ENCODE peak calls at places on chromosomes 2 and 18, in five cellular contexts. A, Y, Z, D and F are unnamed samples.

GRCh38 chr2:9753276-9753600 is 90.0 kb upstream of the TAF1B start:
- DNase-seq in Z (peak), Y (no peak), A (no peak), D (peak), F (no peak)

GRCh38 chr18:56124186-56124585 is 514.2 kb downstream of the TXNL1 start:
- DNase-seq in A (no peak), D (no peak), Z (no peak), Y (no peak), F (no peak)

GRCh38 chr2:156765043-156765442 is 328.9 kb downstream of the GPD2 start:
- DNase-seq in D (no peak), Y (no peak), A (no peak), Z (no peak), F (no peak)

GRCh38 chr2:68436270-68436669 is 30.8 kb downstream of the FBXO48 start:
- DNase-seq in Y (no peak), Z (no peak), A (no peak), D (no peak), F (no peak)

GRCh38 chr2:239313251-239313650 is 87.6 kb downstream of the HDAC4 start:
- DNase-seq in Y (no peak), D (no peak), A (no peak), Z (no peak), F (no peak)

GRCh38 chr2:227748079-227748478 is 2.4 kb downstream of the SCYGR8 start:
- DNase-seq in A (no peak), Z (peak), D (no peak), Y (peak), F (no peak)

GRCh38 chr18:57998461-57998860 is 45.6 kb upstream of the NEDD4L start:
- DNase-seq in Y (no peak), D (no peak), A (no peak), Z (no peak), F (no peak)

GRCh38 chr18:662197-662596 is 4.7 kb downstream of the TYMS start:
- DNase-seq in Z (no peak), A (no peak), D (no peak), Y (no peak), F (no peak)

GRCh38 chr2:9229470-9229820 is 22.8 kb downstream of the ASAP2 start:
- DNase-seq in D (no peak), A (no peak), Z (no peak), Y (no peak), F (no peak)

GRCh38 chr18:6650756-6651155 is 78.8 kb upstream of the ARHGAP28 start:
- DNase-seq in D (no peak), A (no peak), Y (no peak), Z (no peak), F (no peak)

GRCh38 chr18:25043104-25043503 is 308.9 kb downstream of the ZNF521 start:
- DNase-seq in D (no peak), Y (no peak), Z (no peak), A (no peak), F (no peak)

GRCh38 chr2:64748147-64748546 is 94.4 kb upstream of the SERTAD2 start:
- DNase-seq in Y (no peak), D (no peak), Z (no peak), A (no peak), F (no peak)

GRCh38 chr2:28108143-28108542 is 217.6 kb downstream of the BABAM2 start:
- DNase-seq in A (no peak), D (no peak), Z (no peak), Y (no peak), F (no peak)

GRCh38 chr2:64586883-64587481 is 62.9 kb downstream of the AFTPH start:
- DNase-seq in D (no peak), A (no peak), Z (peak), Y (no peak), F (no peak)

GRCh38 chr2:90077948-90078347 is 1386.5 kb downstream of the RPIA start:
- DNase-seq in A (no peak), D (no peak), Y (no peak), Z (no peak), F (no peak)

GRCh38 chr2:35503311-35503710 is 852.3 kb upstream of the CRIM1 start:
- DNase-seq in A (no peak), D (no peak), Y (no peak), Z (no peak), F (no peak)

GRCh38 chr2:73594241-73594640 is 48.0 kb downstream of the NAT8 start:
- DNase-seq in Z (no peak), A (no peak), Y (no peak), D (no peak), F (no peak)

GRCh38 chr2:1742680-1743395 is 1.5 kb downstream of the PXDN start:
- DNase-seq in A (peak), Z (no peak), D (no peak), Y (peak), F (no peak)

GRCh38 chr2:47034973-47035609 is 119.5 kb upstream of the MCFD2 start:
- DNase-seq in D (no peak), Z (peak), A (peak), Y (no peak), F (peak)

GRCh38 chr18:24214144-24214543 is 75.3 kb downstream of the CABYR start:
- DNase-seq in D (no peak), Z (no peak), A (no peak), Y (no peak), F (no peak)

GRCh38 chr2:48529189-48529588 is 765 bp upstream of the STON1 start:
- DNase-seq in Z (peak), Y (peak), D (no peak), A (no peak), F (no peak)

GRCh38 chr2:33412920-33413319 is 63.5 kb upstream of the RASGRP3 start:
- DNase-seq in D (no peak), A (no peak), Z (peak), Y (no peak), F (no peak)

GRCh38 chr2:240999001-240999791 is 778 bp downstream of the SNED1 start:
- DNase-seq in Z (no peak), Y (no peak), D (no peak), A (peak), F (peak)

GRCh38 chr2:35374845-35375244 is 980.7 kb upstream of the CRIM1 start:
- DNase-seq in Z (no peak), D (no peak), Y (no peak), A (no peak), F (no peak)

GRCh38 chr18:22711381-22711717 is 221.8 kb upstream of the RBBP8 start:
- DNase-seq in Z (no peak), A (no peak), Y (no peak), D (no peak), F (no peak)

GRCh38 chr2:151851761-151852160 is 23.5 kb upstream of the ARL5A start:
- DNase-seq in D (no peak), Y (no peak), Z (no peak), A (no peak), F (no peak)

GRCh38 chr2:166406374-166406773 is 30.6 kb upstream of the SCN9A start:
- DNase-seq in Y (no peak), D (no peak), Z (no peak), A (no peak), F (no peak)

GRCh38 chr2:111121028-111121872 is 536 bp downstream of the BCL2L11 start:
- DNase-seq in A (peak), D (peak), Z (peak), Y (peak), F (peak)

GRCh38 chr18:76710646-76711520 is 111.5 kb upstream of the ZNF236 start:
- DNase-seq in D (no peak), A (no peak), Z (no peak), Y (no peak), F (no peak)

GRCh38 chr2:134685967-134686366 is 32.8 kb downstream of the TMEM163 start:
- DNase-seq in D (no peak), Y (no peak), Z (no peak), A (no peak), F (no peak)

GRCh38 chr2:26671691-26672090 is 20.8 kb upstream of the KCNK3 start:
- DNase-seq in D (no peak), Y (no peak), A (peak), Z (no peak), F (no peak)

DNA sequence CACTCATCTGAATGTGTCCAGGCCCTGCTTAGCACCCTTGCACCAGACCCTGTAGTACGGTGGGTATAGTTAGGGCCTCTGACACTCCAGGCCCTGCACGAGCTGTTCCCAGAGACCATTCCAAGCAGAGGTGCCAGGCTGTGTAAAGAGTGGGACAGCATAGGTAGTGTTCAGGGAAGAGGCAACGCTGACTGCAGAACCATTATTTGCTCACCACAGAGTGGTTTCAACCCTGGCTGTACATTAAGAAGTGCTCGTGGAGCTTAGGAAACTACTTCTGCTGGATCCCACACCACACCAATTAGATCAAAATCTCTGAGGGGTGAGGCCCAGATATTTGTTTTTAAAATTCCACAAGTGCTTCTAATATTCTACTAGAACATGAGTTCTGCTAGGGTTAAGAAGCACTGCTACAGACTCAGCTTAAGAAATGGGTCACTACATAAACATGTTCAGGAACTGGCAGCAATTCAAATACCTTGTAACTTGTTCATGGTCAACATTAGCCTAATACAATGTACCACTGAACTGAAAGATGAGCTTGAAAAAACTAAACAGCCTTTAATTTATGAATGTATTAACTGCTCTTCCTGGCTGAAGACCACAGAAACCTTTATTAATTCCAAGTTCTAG is 183.0 kb downstream of the MYO5B start:
- DNase-seq in Z (no peak), D (no peak), Y (no peak), A (no peak), F (no peak)
- TF ChIP-seq CTCF in Z (no peak), D (no peak), Y (no peak), A (no peak), F (no peak)

DNA sequence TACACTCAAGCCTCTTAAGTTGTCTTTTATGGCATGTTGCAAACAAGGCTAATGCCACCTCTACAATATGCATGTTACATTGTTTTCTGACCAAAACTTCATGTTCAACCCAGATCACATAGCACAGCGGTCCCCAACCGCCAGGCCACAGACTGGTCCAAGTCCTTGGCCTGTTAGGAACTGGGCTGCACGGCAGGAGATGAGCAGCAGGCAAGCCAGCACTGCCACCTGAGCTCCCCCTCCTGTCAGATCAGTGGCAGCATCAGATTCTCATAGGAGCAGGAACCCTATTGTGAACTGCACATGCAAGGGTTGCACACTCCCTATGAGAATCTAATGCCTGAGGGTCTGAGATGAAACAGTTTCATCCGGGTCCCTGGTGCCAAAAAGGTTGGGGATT is 324.8 kb upstream of the CHAC2 start:
- DNase-seq in D (no peak), A (peak), Y (peak), Z (no peak), F (no peak)
- TF ChIP-seq CTCF in D (no peak), A (no peak), Y (no peak), Z (peak), F (no peak)

DNA sequence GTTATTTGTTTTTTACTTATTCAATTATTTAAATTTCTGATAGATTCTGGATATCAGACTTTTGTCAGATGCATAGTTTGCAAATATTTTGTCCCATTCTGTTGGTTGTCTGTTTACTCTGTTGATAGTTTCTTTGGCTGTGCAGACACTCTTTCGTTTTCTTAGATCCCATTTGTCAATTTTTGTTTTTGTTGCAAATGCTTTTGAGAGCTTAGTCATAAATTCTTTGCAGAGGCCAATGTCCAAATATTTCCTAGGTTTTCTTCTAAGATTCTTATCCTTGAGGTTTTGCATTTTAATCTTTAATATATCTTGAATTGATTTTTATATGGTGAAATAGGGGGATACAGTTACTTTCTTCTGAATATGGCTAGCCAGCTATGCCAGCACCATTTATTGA is 112.7 kb upstream of the SESTD1 start:
- DNase-seq in Z (no peak), A (no peak), Y (no peak), D (no peak), F (no peak)
- TF ChIP-seq CTCF in Z (no peak), A (no peak), Y (no peak), D (no peak), F (no peak)

GRCh38 chr2:218607436-218608115 is at the start of gene PLCD4:
- DNase-seq in A (no peak), Z (no peak), Y (no peak), D (no peak), F (no peak)
- TF ChIP-seq CTCF in A (no peak), Z (no peak), Y (no peak), D (no peak), F (no peak)

GRCh38 chr2:237154050-237154638 is 68.5 kb downstream of the COPS8 start:
- DNase-seq in Z (peak), Y (peak), A (no peak), D (peak), F (no peak)
- TF ChIP-seq CTCF in Z (peak), Y (peak), A (peak), D (peak), F (no peak)

GRCh38 chr2:120283649-120284048 is 31.0 kb downstream of the RALB start:
- DNase-seq in Z (no peak), Y (no peak), D (no peak), A (no peak), F (no peak)
- TF ChIP-seq CTCF in Z (no peak), Y (no peak), D (no peak), A (no peak), F (no peak)

DNA sequence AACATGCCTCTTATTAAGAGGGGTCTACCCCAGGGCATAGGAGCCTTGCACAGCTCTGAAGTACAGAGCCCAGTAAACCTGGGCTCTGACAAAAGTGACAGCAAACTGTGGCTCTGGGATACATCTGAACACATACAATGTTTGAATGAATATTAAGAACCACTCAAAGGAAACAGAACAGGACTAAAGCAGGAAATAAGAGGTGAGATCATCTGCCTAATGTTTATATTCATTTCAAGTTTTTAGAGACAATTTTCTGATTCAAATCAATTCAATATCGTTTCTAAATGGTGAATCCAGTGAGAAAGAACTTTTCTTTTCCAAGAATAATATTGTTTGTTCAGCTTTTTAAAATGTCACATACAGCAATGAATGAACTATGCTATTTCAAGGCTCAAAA is 136.7 kb upstream of the CAVIN2 start:
- DNase-seq in D (no peak), Y (no peak), A (no peak), Z (no peak), F (no peak)
- TF ChIP-seq CTCF in D (no peak), Y (no peak), A (no peak), Z (no peak), F (no peak)

GRCh38 chr18:42028232-42028832 is 73.3 kb downstream of the PIK3C3 start:
- DNase-seq in Z (peak), D (no peak), A (no peak), Y (peak), F (no peak)
- TF ChIP-seq CTCF in Z (peak), D (peak), A (peak), Y (peak), F (peak)

GRCh38 chr2:162123806-162124758 is 28.0 kb downstream of the GCG start:
- DNase-seq in Y (no peak), A (no peak), D (no peak), Z (peak), F (no peak)
- TF ChIP-seq CTCF in Y (peak), A (peak), D (peak), Z (peak), F (peak)